ENCODE peak calls at places on chromosomes 16 and 17, in ten cellular contexts. F is upper lobe of left lung, M is vagina, H is transverse colon, O is spleen, V is HCT116, U is K562, K is esophagus muscularis mucosa, Q is breast epithelium, D is H1. S is an unnamed sample.
A peak's percentile ranks its signal among the peaks of the same experiment; 100 is the strongest.

GRCh38 chr16:69396187-69397061 is 10.6 kb upstream of the TERF2 start:
- DNase-seq in O (no peak), U (peak; percentile 65), Q (peak; percentile 70), D (no peak), H (peak; percentile 83), V (peak; percentile 88), M (no peak), F (no peak), K (no peak), S (peak; percentile 78)

GRCh38 chr16:84379008-84379730 is 10.8 kb downstream of the ATP2C2 start:
- DNase-seq in U (no peak), Q (no peak), F (no peak), D (no peak), H (no peak), M (no peak), O (peak; percentile 19), K (no peak), V (no peak), S (no peak)

GRCh38 chr16:16021988-16022682 is 72.7 kb downstream of the ABCC1 start:
- DNase-seq in V (peak; percentile 81), U (peak; percentile 95), F (peak; percentile 90), D (no peak), O (peak; percentile 85), Q (peak; percentile 90), M (no peak), K (peak; percentile 98), H (peak; percentile 93), S (peak; percentile 96)

GRCh38 chr16:1556254-1556653 is 22.8 kb downstream of the TMEM204 start:
- DNase-seq in U (no peak), V (no peak), H (no peak), O (no peak), M (no peak), D (no peak), F (peak; percentile 81), K (no peak), Q (no peak), S (peak; percentile 66)

GRCh38 chr17:38463451-38463858 is 35.2 kb downstream of the ARHGAP23 start:
- DNase-seq in H (no peak), Q (no peak), M (no peak), O (no peak), F (no peak), U (peak; percentile 10), K (no peak), V (no peak), D (no peak), S (no peak)

GRCh38 chr16:67773569-67774456 is 32.5 kb downstream of the RANBP10 start:
- DNase-seq in V (no peak), F (no peak), Q (no peak), H (no peak), K (no peak), D (no peak), M (no peak), O (no peak), U (peak; percentile 30), S (no peak)

GRCh38 chr17:29749045-29749825 is 126.5 kb upstream of the CORO6 start:
- DNase-seq in U (no peak), Q (no peak), K (no peak), H (no peak), O (no peak), M (no peak), V (no peak), F (no peak), D (no peak), S (no peak)

GRCh38 chr17:17523001-17523713 is 27.0 kb upstream of the RASD1 start:
- DNase-seq in H (no peak), V (no peak), U (no peak), F (peak; percentile 22), D (no peak), K (no peak), Q (no peak), O (no peak), M (no peak), S (peak; percentile 89)

GRCh38 chr16:68414581-68414980 is 33.7 kb downstream of the SMPD3 start:
- DNase-seq in K (no peak), H (no peak), O (no peak), F (no peak), V (no peak), D (no peak), Q (no peak), U (no peak), M (no peak), S (no peak)

GRCh38 chr17:76827736-76828135 is 40.5 kb upstream of the MGAT5B start:
- DNase-seq in V (no peak), M (no peak), K (no peak), D (no peak), O (no peak), Q (peak; percentile 26), H (no peak), U (no peak), F (peak; percentile 38), S (no peak)

GRCh38 chr16:19863990-19864389 is 20.7 kb downstream of the GPRC5B start:
- DNase-seq in F (no peak), M (no peak), D (no peak), U (no peak), K (no peak), V (no peak), H (no peak), O (peak; percentile 47), Q (no peak), S (no peak)

DNA sequence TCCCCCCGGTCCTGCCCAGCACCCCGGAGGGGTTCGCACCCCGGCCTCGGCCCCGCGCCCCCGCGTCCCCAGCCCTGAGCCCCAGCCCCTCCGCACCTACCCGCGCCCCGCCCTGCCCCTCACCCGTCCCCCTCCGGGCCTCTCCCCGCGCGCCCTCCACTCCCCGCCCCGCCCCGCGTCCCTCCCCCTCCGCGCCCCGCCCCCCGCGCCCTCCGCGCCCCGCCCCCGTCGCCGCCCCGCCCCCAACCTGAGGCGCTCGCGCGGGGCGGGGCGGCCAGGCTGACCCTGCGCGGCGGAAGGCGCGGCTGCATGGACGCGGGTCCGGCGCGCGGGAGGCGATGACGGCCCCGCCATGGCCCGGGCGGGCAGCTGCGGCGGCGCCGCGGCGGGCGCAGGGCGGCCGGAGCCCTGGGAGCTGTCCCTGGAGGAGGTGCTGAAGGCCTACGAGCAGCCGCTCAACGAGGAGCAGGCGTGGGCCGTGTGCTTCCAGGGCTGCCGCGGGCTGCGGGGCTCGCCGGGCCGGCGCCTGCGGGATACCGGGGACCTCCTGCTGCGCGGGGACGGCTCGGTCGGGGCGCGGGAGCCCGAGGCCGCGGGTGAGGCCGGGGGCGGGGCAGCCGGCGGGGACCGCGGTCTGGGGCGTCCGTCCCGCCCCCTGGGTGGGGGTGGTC is at the start of gene SPIRE2:
- DNase-seq in Q (peak; percentile 52), V (no peak), O (peak; percentile 89), F (peak; percentile 93), U (peak; percentile 86), D (no peak), K (no peak), M (no peak), H (peak; percentile 68), S (peak; percentile 75)
- TF ChIP-seq POLR2AphosphoS5 in Q (no peak), V (peak; percentile 62), O (peak; percentile 10), F (no peak), U (no peak), D (no peak), K (no peak), M (no peak), H (no peak), S (no peak)

GRCh38 chr17:81865733-81866439 is 5.3 kb downstream of the ARHGDIA start:
- DNase-seq in O (no peak), U (no peak), M (no peak), V (no peak), Q (no peak), K (no peak), F (peak; percentile 63), D (no peak), H (peak; percentile 96), S (peak; percentile 97)

GRCh38 chr17:81867952-81868673 is 3.0 kb downstream of the ARHGDIA start:
- DNase-seq in U (peak; percentile 26), K (no peak), Q (no peak), F (peak; percentile 82), D (no peak), M (no peak), H (peak; percentile 33), O (no peak), V (peak; percentile 68), S (no peak)

GRCh38 chr17:81865358-81865732 is 5.0 kb upstream of the P4HB start:
- DNase-seq in O (no peak), D (no peak), V (no peak), M (no peak), Q (no peak), K (no peak), U (no peak), F (peak; percentile 49), H (no peak), S (no peak)

GRCh38 chr17:81867123-81867951 is 3.8 kb downstream of the ARHGDIA start:
- DNase-seq in V (no peak), Q (no peak), H (peak; percentile 63), O (peak; percentile 85), M (no peak), U (no peak), D (no peak), K (no peak), F (peak; percentile 86), S (peak; percentile 52)

GRCh38 chr17:81866440-81867122 is 4.6 kb downstream of the ARHGDIA start:
- DNase-seq in D (no peak), F (peak; percentile 56), K (no peak), U (no peak), O (no peak), Q (no peak), V (no peak), M (no peak), H (no peak), S (no peak)
- TF ChIP-seq POLR2A in D (peak; percentile 78), F (no peak), K (no peak), U (no peak), O (no peak), Q (no peak), V (no peak), M (no peak), H (no peak), S (no peak)

DNA sequence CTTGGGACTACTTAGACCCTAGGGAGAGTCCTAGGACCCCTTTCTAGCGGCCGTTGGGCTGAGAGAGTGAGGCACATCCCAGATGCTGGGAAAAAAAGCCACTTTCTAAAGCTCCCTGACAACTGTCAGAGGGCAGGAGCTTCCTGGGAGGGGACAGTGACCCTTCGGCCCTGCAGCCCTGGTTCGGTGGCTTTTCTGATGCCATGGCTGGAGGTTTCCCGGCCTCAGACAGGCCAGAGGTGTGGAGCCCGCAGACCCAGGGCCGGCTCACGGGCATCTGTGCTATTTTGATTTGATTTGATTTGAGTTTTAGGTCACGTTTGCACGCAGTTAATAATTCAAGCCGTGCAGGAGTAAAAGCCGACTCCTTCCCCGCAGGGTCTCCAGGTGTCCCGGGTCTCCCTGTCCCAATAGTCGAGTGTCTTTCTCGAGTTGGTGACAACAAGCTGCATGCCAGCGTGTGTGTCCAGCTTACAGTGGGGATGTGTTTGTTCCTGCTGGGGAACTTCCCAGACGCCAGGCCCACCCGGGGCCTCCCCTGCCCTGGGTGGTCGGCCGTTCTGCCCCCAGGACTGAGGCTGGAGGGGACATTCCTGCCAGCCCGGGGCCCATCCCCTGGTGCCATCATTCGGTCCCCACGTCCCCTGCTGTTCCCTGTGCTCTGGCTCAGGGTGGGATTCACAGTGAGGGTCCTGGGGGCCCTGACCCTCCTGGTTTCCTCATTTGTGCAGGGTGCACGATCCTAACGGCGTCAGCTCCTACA is 1.0 kb upstream of the CBFA2T3 start:
- DNase-seq in V (no peak), H (no peak), K (no peak), O (no peak), D (no peak), M (no peak), F (peak; percentile 36), U (no peak), Q (no peak), S (no peak)
- H3K4me1 ChIP-seq in V (no peaks in the 10 kb centered on the region), H (no peaks in the 10 kb centered on the region), K (peaks cover 18% of the 10 kb centered on the region), O (peaks cover 46% of the 10 kb centered on the region), D (no peaks in the 10 kb centered on the region), M (peaks cover 8% of the 10 kb centered on the region), F (peaks cover 20% of the 10 kb centered on the region), U (peaks cover 90% of the 10 kb centered on the region), Q (no peaks in the 10 kb centered on the region), S (peaks cover 25% of the 10 kb centered on the region)

GRCh38 chr16:50024684-50025543 is at the start of gene CNEP1R1:
- DNase-seq in H (peak; percentile 96), M (no peak), D (peak; percentile 92), O (peak; percentile 98), U (peak; percentile 99), F (peak; percentile 97), Q (peak; percentile 94), K (peak; percentile 97), V (peak; percentile 96), S (peak; percentile 93)
- TF ChIP-seq POLR2AphosphoS5 in H (peak; percentile 77), M (peak; percentile 97), D (no peak), O (peak; percentile 93), U (peak; percentile 19), F (peak; percentile 86), Q (peak; percentile 34), K (peak; percentile 85), V (peak; percentile 73), S (peak; percentile 64)

S was measured in stomach.